ENCODE peak calls at places on chromosomes 5 and 9, in nine cellular contexts. One of them, this sample, is unnamed.

GRCh38 chr5:160312139-160312959 is at the start of gene CCNJL:
- DNase-seq in heart left ventricle: peak
- DNase-seq in cardiac muscle cell: peak
- DNase-seq in GM23248: peak
- DNase-seq in neural progenitor cell: peak
- DNase-seq in IMR-90: peak
- DNase-seq in WERI-Rb-1: peak
- DNase-seq in ovary: peak
- DNase-seq in CD8-positive, alpha-beta T cell: no peak
- DNase-seq in this sample: peak

GRCh38 chr5:179123109-179123426 is 62.9 kb downstream of the ZNF354C start:
- DNase-seq in heart left ventricle: no peak
- DNase-seq in cardiac muscle cell: no peak
- DNase-seq in GM23248: no peak
- DNase-seq in neural progenitor cell: no peak
- DNase-seq in IMR-90: no peak
- DNase-seq in WERI-Rb-1: no peak
- DNase-seq in ovary: no peak
- DNase-seq in CD8-positive, alpha-beta T cell: no peak
- DNase-seq in this sample: no peak

GRCh38 chr5:69489246-69489645 is 3.3 kb upstream of the OCLN start:
- DNase-seq in heart left ventricle: no peak
- DNase-seq in cardiac muscle cell: no peak
- DNase-seq in GM23248: no peak
- DNase-seq in neural progenitor cell: peak
- DNase-seq in IMR-90: no peak
- DNase-seq in WERI-Rb-1: no peak
- DNase-seq in ovary: no peak
- DNase-seq in CD8-positive, alpha-beta T cell: no peak
- DNase-seq in this sample: no peak

GRCh38 chr9:117184173-117184572 is 230.7 kb downstream of the ASTN2 start:
- DNase-seq in heart left ventricle: no peak
- DNase-seq in cardiac muscle cell: no peak
- DNase-seq in GM23248: no peak
- DNase-seq in neural progenitor cell: no peak
- DNase-seq in IMR-90: no peak
- DNase-seq in WERI-Rb-1: no peak
- DNase-seq in ovary: no peak
- DNase-seq in CD8-positive, alpha-beta T cell: no peak
- DNase-seq in this sample: no peak

GRCh38 chr9:129473523-129474244 is 147.2 kb downstream of the C9orf50 start:
- DNase-seq in heart left ventricle: peak
- DNase-seq in cardiac muscle cell: no peak
- DNase-seq in GM23248: peak
- DNase-seq in neural progenitor cell: no peak
- DNase-seq in IMR-90: peak
- DNase-seq in WERI-Rb-1: no peak
- DNase-seq in ovary: peak
- DNase-seq in CD8-positive, alpha-beta T cell: no peak
- DNase-seq in this sample: no peak

GRCh38 chr5:14364576-14365472 is 216.8 kb upstream of the OTULINL start:
- DNase-seq in heart left ventricle: no peak
- DNase-seq in cardiac muscle cell: peak
- DNase-seq in GM23248: no peak
- DNase-seq in neural progenitor cell: peak
- DNase-seq in IMR-90: no peak
- DNase-seq in WERI-Rb-1: peak
- DNase-seq in ovary: no peak
- DNase-seq in CD8-positive, alpha-beta T cell: no peak
- DNase-seq in this sample: peak

GRCh38 chr9:5388026-5388806 is 48.5 kb upstream of the RLN1 start:
- DNase-seq in heart left ventricle: no peak
- DNase-seq in cardiac muscle cell: no peak
- DNase-seq in GM23248: peak
- DNase-seq in neural progenitor cell: no peak
- DNase-seq in IMR-90: peak
- DNase-seq in WERI-Rb-1: no peak
- DNase-seq in ovary: no peak
- DNase-seq in CD8-positive, alpha-beta T cell: no peak
- DNase-seq in this sample: no peak

GRCh38 chr5:2910401-2911175 is 159.1 kb upstream of the IRX2 start:
- DNase-seq in heart left ventricle: no peak
- DNase-seq in cardiac muscle cell: no peak
- DNase-seq in GM23248: no peak
- DNase-seq in neural progenitor cell: no peak
- DNase-seq in IMR-90: no peak
- DNase-seq in WERI-Rb-1: no peak
- DNase-seq in ovary: no peak
- DNase-seq in CD8-positive, alpha-beta T cell: no peak
- DNase-seq in this sample: no peak

GRCh38 chr5:146467729-146468128 is 20.6 kb downstream of the TCERG1 start:
- DNase-seq in heart left ventricle: no peak
- DNase-seq in cardiac muscle cell: no peak
- DNase-seq in GM23248: no peak
- DNase-seq in neural progenitor cell: no peak
- DNase-seq in IMR-90: no peak
- DNase-seq in WERI-Rb-1: no peak
- DNase-seq in ovary: no peak
- DNase-seq in CD8-positive, alpha-beta T cell: no peak
- DNase-seq in this sample: no peak

GRCh38 chr5:122354293-122354692 is 42.3 kb downstream of the SNCAIP start:
- DNase-seq in heart left ventricle: no peak
- DNase-seq in cardiac muscle cell: peak
- DNase-seq in GM23248: no peak
- DNase-seq in neural progenitor cell: peak
- DNase-seq in IMR-90: no peak
- DNase-seq in WERI-Rb-1: no peak
- DNase-seq in ovary: no peak
- DNase-seq in CD8-positive, alpha-beta T cell: no peak
- DNase-seq in this sample: no peak

GRCh38 chr5:78221964-78222451 is 72.5 kb downstream of the AP3B1 start:
- DNase-seq in heart left ventricle: no peak
- DNase-seq in cardiac muscle cell: no peak
- DNase-seq in GM23248: peak
- DNase-seq in neural progenitor cell: no peak
- DNase-seq in IMR-90: peak
- DNase-seq in WERI-Rb-1: peak
- DNase-seq in ovary: no peak
- DNase-seq in CD8-positive, alpha-beta T cell: no peak
- DNase-seq in this sample: peak

GRCh38 chr5:108212775-108213346 is 169.0 kb downstream of the FBXL17 start:
- DNase-seq in heart left ventricle: no peak
- DNase-seq in cardiac muscle cell: peak
- DNase-seq in GM23248: peak
- DNase-seq in neural progenitor cell: peak
- DNase-seq in IMR-90: peak
- DNase-seq in WERI-Rb-1: peak
- DNase-seq in ovary: no peak
- DNase-seq in CD8-positive, alpha-beta T cell: no peak
- DNase-seq in this sample: no peak

GRCh38 chr5:59525957-59526356 is 367.6 kb downstream of the PDE4D start:
- DNase-seq in heart left ventricle: no peak
- DNase-seq in cardiac muscle cell: no peak
- DNase-seq in GM23248: peak
- DNase-seq in neural progenitor cell: no peak
- DNase-seq in IMR-90: peak
- DNase-seq in WERI-Rb-1: no peak
- DNase-seq in ovary: no peak
- DNase-seq in CD8-positive, alpha-beta T cell: no peak
- DNase-seq in this sample: no peak

GRCh38 chr9:127751269-127752054 is 16.4 kb upstream of the TOR2A start:
- DNase-seq in heart left ventricle: no peak
- DNase-seq in cardiac muscle cell: peak
- DNase-seq in GM23248: peak
- DNase-seq in neural progenitor cell: peak
- DNase-seq in IMR-90: no peak
- DNase-seq in WERI-Rb-1: no peak
- DNase-seq in ovary: no peak
- DNase-seq in CD8-positive, alpha-beta T cell: no peak
- DNase-seq in this sample: no peak

GRCh38 chr5:761854-762685 is 22.5 kb downstream of the ZDHHC11B start:
- DNase-seq in heart left ventricle: peak
- DNase-seq in cardiac muscle cell: no peak
- DNase-seq in GM23248: no peak
- DNase-seq in neural progenitor cell: no peak
- DNase-seq in IMR-90: no peak
- DNase-seq in WERI-Rb-1: peak
- DNase-seq in ovary: peak
- DNase-seq in CD8-positive, alpha-beta T cell: peak
- DNase-seq in this sample: no peak

GRCh38 chr9:86141843-86142242 is 42.5 kb upstream of the GOLM1 start:
- DNase-seq in heart left ventricle: no peak
- DNase-seq in cardiac muscle cell: no peak
- DNase-seq in GM23248: no peak
- DNase-seq in neural progenitor cell: no peak
- DNase-seq in IMR-90: no peak
- DNase-seq in WERI-Rb-1: no peak
- DNase-seq in ovary: no peak
- DNase-seq in CD8-positive, alpha-beta T cell: no peak
- DNase-seq in this sample: no peak

GRCh38 chr5:44935871-44936270 is 127.1 kb downstream of the MRPS30 start:
- DNase-seq in heart left ventricle: no peak
- DNase-seq in cardiac muscle cell: no peak
- DNase-seq in GM23248: no peak
- DNase-seq in neural progenitor cell: no peak
- DNase-seq in IMR-90: no peak
- DNase-seq in WERI-Rb-1: no peak
- DNase-seq in ovary: no peak
- DNase-seq in CD8-positive, alpha-beta T cell: no peak
- DNase-seq in this sample: no peak
- H3K4me3 ChIP-seq in heart left ventricle: no peak
- H3K4me3 ChIP-seq in cardiac muscle cell: no peak
- H3K4me3 ChIP-seq in GM23248: no peak
- H3K4me3 ChIP-seq in neural progenitor cell: no peak
- H3K4me3 ChIP-seq in IMR-90: no peak
- H3K4me3 ChIP-seq in WERI-Rb-1: no peak
- H3K4me3 ChIP-seq in ovary: no peak
- H3K4me3 ChIP-seq in CD8-positive, alpha-beta T cell: no peak
- H3K4me3 ChIP-seq in this sample: no peak

GRCh38 chr5:19745247-19745646 is 242.8 kb downstream of the CDH18 start:
- DNase-seq in heart left ventricle: no peak
- DNase-seq in cardiac muscle cell: no peak
- DNase-seq in GM23248: no peak
- DNase-seq in neural progenitor cell: peak
- DNase-seq in IMR-90: no peak
- DNase-seq in WERI-Rb-1: no peak
- DNase-seq in ovary: no peak
- DNase-seq in CD8-positive, alpha-beta T cell: no peak
- DNase-seq in this sample: no peak

GRCh38 chr5:19734706-19735240 is 253.2 kb downstream of the CDH18 start:
- DNase-seq in heart left ventricle: no peak
- DNase-seq in cardiac muscle cell: no peak
- DNase-seq in GM23248: no peak
- DNase-seq in neural progenitor cell: no peak
- DNase-seq in IMR-90: no peak
- DNase-seq in WERI-Rb-1: no peak
- DNase-seq in ovary: no peak
- DNase-seq in CD8-positive, alpha-beta T cell: no peak
- DNase-seq in this sample: no peak

GRCh38 chr5:19733612-19734495 is 254.1 kb downstream of the CDH18 start:
- DNase-seq in heart left ventricle: no peak
- DNase-seq in cardiac muscle cell: no peak
- DNase-seq in GM23248: no peak
- DNase-seq in neural progenitor cell: no peak
- DNase-seq in IMR-90: no peak
- DNase-seq in WERI-Rb-1: no peak
- DNase-seq in ovary: no peak
- DNase-seq in CD8-positive, alpha-beta T cell: no peak
- DNase-seq in this sample: no peak

GRCh38 chr5:19739691-19740090 is 248.3 kb downstream of the CDH18 start:
- DNase-seq in heart left ventricle: no peak
- DNase-seq in cardiac muscle cell: no peak
- DNase-seq in GM23248: no peak
- DNase-seq in neural progenitor cell: peak
- DNase-seq in IMR-90: no peak
- DNase-seq in WERI-Rb-1: no peak
- DNase-seq in ovary: no peak
- DNase-seq in CD8-positive, alpha-beta T cell: no peak
- DNase-seq in this sample: no peak
- H3K4me3 ChIP-seq in heart left ventricle: no peak
- H3K4me3 ChIP-seq in cardiac muscle cell: no peak
- H3K4me3 ChIP-seq in GM23248: no peak
- H3K4me3 ChIP-seq in neural progenitor cell: no peak
- H3K4me3 ChIP-seq in IMR-90: no peak
- H3K4me3 ChIP-seq in WERI-Rb-1: no peak
- H3K4me3 ChIP-seq in ovary: no peak
- H3K4me3 ChIP-seq in CD8-positive, alpha-beta T cell: no peak
- H3K4me3 ChIP-seq in this sample: no peak

DNA sequence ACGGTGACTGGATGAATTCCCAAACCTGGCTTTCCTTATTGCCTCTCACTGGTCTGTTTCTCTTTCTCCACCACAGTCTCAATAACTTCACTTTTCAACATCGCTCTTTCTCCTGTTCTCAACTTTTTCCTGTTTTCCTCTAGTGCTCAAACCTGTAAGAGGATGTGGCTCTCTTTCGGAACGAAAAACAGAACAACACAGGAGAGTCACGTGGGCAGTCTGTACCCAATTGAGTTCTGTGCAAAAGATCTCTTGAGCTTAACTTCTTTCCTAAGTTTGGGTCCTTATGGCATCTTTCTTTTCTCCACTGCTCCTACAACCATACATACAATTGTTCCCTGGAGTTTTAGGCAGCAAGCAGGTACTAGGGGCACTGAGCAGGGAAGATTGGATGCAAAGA is 8.9 kb downstream of the HAVCR1 start:
- DNase-seq in heart left ventricle: no peak
- DNase-seq in cardiac muscle cell: no peak
- DNase-seq in GM23248: no peak
- DNase-seq in neural progenitor cell: no peak
- DNase-seq in IMR-90: no peak
- DNase-seq in WERI-Rb-1: no peak
- DNase-seq in ovary: no peak
- DNase-seq in CD8-positive, alpha-beta T cell: no peak
- DNase-seq in this sample: no peak
- H3K4me3 ChIP-seq in heart left ventricle: no peak
- H3K4me3 ChIP-seq in cardiac muscle cell: no peak
- H3K4me3 ChIP-seq in GM23248: peak
- H3K4me3 ChIP-seq in neural progenitor cell: no peak
- H3K4me3 ChIP-seq in IMR-90: no peak
- H3K4me3 ChIP-seq in WERI-Rb-1: no peak
- H3K4me3 ChIP-seq in ovary: no peak
- H3K4me3 ChIP-seq in CD8-positive, alpha-beta T cell: peak
- H3K4me3 ChIP-seq in this sample: no peak

DNA sequence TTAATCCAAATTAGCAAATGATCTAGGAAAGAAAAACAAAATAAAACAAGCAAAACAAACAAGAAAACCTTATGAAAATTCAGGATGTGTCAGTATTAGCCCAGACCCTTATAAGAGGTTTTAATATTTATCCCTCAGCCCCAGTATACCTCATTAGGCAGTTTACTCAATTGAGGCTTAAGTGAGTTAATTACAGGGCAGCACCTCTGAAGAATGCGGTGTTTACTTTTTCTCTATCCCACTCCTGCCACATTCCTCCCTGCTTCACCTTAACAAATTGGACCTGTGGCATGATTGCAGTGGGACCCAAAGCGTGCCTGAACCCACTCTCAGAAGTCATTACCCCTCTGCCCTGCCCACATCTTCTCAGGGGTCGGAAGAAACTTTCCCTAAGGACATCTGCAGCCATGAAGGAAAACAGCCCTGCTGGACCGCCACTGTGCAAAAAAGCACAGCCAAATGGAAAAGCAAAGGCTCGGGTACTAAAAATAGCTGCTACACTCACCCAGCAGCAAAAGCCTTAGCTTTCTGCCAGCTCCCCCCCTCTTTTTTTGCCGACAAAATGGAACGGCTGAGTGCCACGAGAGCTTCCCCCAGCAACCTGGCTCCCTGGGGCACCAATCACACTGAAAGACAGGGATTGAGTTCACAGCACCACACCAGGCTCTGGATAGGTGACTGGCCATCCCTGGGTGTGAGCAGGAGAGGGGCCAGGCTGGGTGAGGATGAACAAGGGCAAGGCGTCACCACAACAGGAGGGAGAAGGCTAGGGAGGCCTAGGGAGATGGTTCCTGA is 66.9 kb downstream of the SIL1 start:
- DNase-seq in heart left ventricle: peak
- DNase-seq in cardiac muscle cell: peak
- DNase-seq in GM23248: peak
- DNase-seq in neural progenitor cell: peak
- DNase-seq in IMR-90: peak
- DNase-seq in WERI-Rb-1: no peak
- DNase-seq in ovary: peak
- DNase-seq in CD8-positive, alpha-beta T cell: no peak
- DNase-seq in this sample: no peak
- H3K4me3 ChIP-seq in heart left ventricle: no peak
- H3K4me3 ChIP-seq in cardiac muscle cell: no peak
- H3K4me3 ChIP-seq in GM23248: peak
- H3K4me3 ChIP-seq in neural progenitor cell: no peak
- H3K4me3 ChIP-seq in IMR-90: no peak
- H3K4me3 ChIP-seq in WERI-Rb-1: no peak
- H3K4me3 ChIP-seq in ovary: no peak
- H3K4me3 ChIP-seq in CD8-positive, alpha-beta T cell: no peak
- H3K4me3 ChIP-seq in this sample: no peak

This sample was measured in Jurkat, Clone E6-1.